ENCODE peak calls at places on chromosomes 3 and 15, in four cellular contexts. One of them, this sample, is unnamed.

GRCh38 chr3:13637311-13637891 is 88.5 kb downstream of the FBLN2 start:
- DNase-seq in GM10248: no peak
- DNase-seq in AG04450: no peak
- DNase-seq in IMR-90: no peak
- DNase-seq in this sample: no peak

GRCh38 chr15:64949383-64950141 is 37.9 kb downstream of the ANKDD1A start:
- DNase-seq in AG04450: no peak
- DNase-seq in IMR-90: no peak
- DNase-seq in GM10248: no peak
- DNase-seq in this sample: no peak

GRCh38 chr15:99453646-99454045 is 112.1 kb upstream of the MEF2A start:
- DNase-seq in AG04450: no peak
- DNase-seq in GM10248: no peak
- DNase-seq in IMR-90: no peak
- DNase-seq in this sample: peak

GRCh38 chr3:69328103-69328755 is 57.7 kb downstream of the FRMD4B start:
- DNase-seq in IMR-90: no peak
- DNase-seq in AG04450: no peak
- DNase-seq in GM10248: no peak
- DNase-seq in this sample: no peak

GRCh38 chr3:9749663-9750555 is at the start of gene OGG1:
- DNase-seq in GM10248: peak
- DNase-seq in AG04450: peak
- DNase-seq in IMR-90: peak
- DNase-seq in this sample: peak

GRCh38 chr3:46725663-46726314 is 8.1 kb upstream of the PRSS50 start:
- DNase-seq in GM10248: no peak
- DNase-seq in AG04450: no peak
- DNase-seq in IMR-90: peak
- DNase-seq in this sample: peak

GRCh38 chr3:195059006-195059350 is 212.0 kb downstream of the XXYLT1 start:
- DNase-seq in IMR-90: no peak
- DNase-seq in AG04450: no peak
- DNase-seq in GM10248: no peak
- DNase-seq in this sample: no peak

GRCh38 chr3:87173776-87174175 is 53.3 kb upstream of the CHMP2B start:
- DNase-seq in GM10248: no peak
- DNase-seq in IMR-90: no peak
- DNase-seq in AG04450: no peak
- DNase-seq in this sample: no peak

GRCh38 chr15:32991544-32992192 is 202.8 kb downstream of the FMN1 start:
- DNase-seq in GM10248: no peak
- DNase-seq in IMR-90: no peak
- DNase-seq in AG04450: no peak
- DNase-seq in this sample: no peak

GRCh38 chr3:125115640-125116039 is 59.8 kb upstream of the HEG1 start:
- DNase-seq in AG04450: no peak
- DNase-seq in GM10248: no peak
- DNase-seq in IMR-90: peak
- DNase-seq in this sample: no peak

GRCh38 chr15:64151727-64152506 is at the start of gene SNX22:
- DNase-seq in IMR-90: no peak
- DNase-seq in AG04450: no peak
- DNase-seq in GM10248: peak
- DNase-seq in this sample: no peak

GRCh38 chr3:153032891-153033290 is 129.1 kb upstream of the RAP2B start:
- DNase-seq in GM10248: no peak
- DNase-seq in IMR-90: no peak
- DNase-seq in AG04450: no peak
- DNase-seq in this sample: no peak

GRCh38 chr15:67105991-67106763 is 40.8 kb downstream of the SMAD3 start:
- DNase-seq in AG04450: no peak
- DNase-seq in GM10248: no peak
- DNase-seq in IMR-90: no peak
- DNase-seq in this sample: no peak

GRCh38 chr15:67106764-67107013 is 41.3 kb downstream of the SMAD3 start:
- DNase-seq in IMR-90: no peak
- DNase-seq in AG04450: no peak
- DNase-seq in GM10248: no peak
- DNase-seq in this sample: no peak

GRCh38 chr15:67103869-67104268 is 38.5 kb downstream of the SMAD3 start:
- DNase-seq in IMR-90: no peak
- DNase-seq in AG04450: no peak
- DNase-seq in GM10248: no peak
- DNase-seq in this sample: no peak

GRCh38 chr15:67104453-67104852 is 39.1 kb downstream of the SMAD3 start:
- DNase-seq in AG04450: no peak
- DNase-seq in IMR-90: no peak
- DNase-seq in GM10248: no peak
- DNase-seq in this sample: no peak

GRCh38 chr15:67105065-67105951 is 39.9 kb downstream of the SMAD3 start:
- DNase-seq in IMR-90: peak
- DNase-seq in GM10248: no peak
- DNase-seq in AG04450: peak
- DNase-seq in this sample: peak
- TF ChIP-seq CTCF in IMR-90: no peak
- TF ChIP-seq CTCF in GM10248: no peak
- TF ChIP-seq CTCF in AG04450: no peak
- TF ChIP-seq CTCF in this sample: no peak

DNA sequence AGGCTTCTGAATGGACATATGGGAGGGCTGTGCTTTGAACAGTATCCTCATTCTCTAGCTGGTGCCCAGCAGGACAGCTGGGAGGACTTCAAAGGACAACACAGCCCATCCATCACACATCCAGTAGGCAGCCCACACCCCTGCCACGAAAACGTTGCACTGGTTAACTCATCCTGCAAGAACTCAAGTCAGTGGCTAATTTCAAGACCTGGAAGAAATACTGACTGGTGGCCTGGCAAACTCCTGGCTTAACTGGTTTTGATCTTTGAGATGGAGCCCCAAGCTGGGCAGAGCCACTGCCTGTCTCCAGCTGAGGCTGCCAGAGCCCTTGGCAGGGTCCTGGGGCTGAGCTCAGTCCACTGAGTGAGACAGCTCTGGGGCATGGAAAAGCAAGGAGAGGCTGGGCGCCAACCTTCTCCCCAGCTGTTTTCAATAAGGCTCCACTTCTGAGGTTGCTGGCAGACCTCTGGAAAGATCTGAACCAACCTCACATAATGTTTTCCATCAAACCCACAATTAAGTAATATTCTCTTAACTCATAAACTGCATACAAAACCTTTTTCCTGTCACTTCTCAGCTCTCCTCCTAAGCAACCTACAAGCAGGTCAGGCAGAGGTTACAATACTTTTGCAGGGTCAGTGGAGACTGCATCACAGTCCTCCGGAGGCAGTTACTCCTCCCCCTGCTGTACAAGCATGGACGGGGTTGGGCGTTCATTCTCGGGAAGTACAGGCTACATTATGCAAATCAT is 110.3 kb downstream of the MYLK start:
- DNase-seq in AG04450: peak
- DNase-seq in GM10248: no peak
- DNase-seq in IMR-90: peak
- DNase-seq in this sample: no peak
- TF ChIP-seq CTCF in AG04450: peak
- TF ChIP-seq CTCF in GM10248: no peak
- TF ChIP-seq CTCF in IMR-90: no peak
- TF ChIP-seq CTCF in this sample: no peak

GRCh38 chr3:50971487-50971924 is 296.8 kb downstream of the DOCK3 start:
- DNase-seq in AG04450: peak
- DNase-seq in IMR-90: peak
- DNase-seq in GM10248: peak
- DNase-seq in this sample: no peak
- TF ChIP-seq CTCF in AG04450: peak
- TF ChIP-seq CTCF in IMR-90: peak
- TF ChIP-seq CTCF in GM10248: peak
- TF ChIP-seq CTCF in this sample: no peak

DNA sequence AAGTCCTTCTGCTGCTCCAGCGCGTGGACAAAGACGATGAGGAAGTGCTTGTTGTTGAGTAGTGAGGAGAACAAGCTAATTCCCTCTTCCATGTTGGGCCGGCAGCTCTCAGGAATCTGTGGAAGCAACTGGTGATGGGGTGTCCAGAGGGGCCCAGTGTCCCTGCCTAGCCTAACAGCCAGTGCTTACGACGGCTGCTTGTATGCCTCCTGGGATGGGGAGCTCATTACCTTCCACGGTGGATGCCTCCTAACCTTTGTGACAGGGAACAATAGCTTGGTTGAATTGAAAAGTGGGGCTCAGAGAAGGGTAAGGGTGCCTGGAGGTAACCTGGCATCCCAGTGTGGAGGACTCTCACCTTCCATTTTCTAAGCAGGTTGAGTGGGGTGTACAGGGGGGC is 22.9 kb downstream of the H1-8 start:
- DNase-seq in GM10248: no peak
- DNase-seq in AG04450: no peak
- DNase-seq in IMR-90: no peak
- DNase-seq in this sample: no peak
- TF ChIP-seq CTCF in GM10248: no peak
- TF ChIP-seq CTCF in AG04450: no peak
- TF ChIP-seq CTCF in IMR-90: no peak
- TF ChIP-seq CTCF in this sample: no peak

DNA sequence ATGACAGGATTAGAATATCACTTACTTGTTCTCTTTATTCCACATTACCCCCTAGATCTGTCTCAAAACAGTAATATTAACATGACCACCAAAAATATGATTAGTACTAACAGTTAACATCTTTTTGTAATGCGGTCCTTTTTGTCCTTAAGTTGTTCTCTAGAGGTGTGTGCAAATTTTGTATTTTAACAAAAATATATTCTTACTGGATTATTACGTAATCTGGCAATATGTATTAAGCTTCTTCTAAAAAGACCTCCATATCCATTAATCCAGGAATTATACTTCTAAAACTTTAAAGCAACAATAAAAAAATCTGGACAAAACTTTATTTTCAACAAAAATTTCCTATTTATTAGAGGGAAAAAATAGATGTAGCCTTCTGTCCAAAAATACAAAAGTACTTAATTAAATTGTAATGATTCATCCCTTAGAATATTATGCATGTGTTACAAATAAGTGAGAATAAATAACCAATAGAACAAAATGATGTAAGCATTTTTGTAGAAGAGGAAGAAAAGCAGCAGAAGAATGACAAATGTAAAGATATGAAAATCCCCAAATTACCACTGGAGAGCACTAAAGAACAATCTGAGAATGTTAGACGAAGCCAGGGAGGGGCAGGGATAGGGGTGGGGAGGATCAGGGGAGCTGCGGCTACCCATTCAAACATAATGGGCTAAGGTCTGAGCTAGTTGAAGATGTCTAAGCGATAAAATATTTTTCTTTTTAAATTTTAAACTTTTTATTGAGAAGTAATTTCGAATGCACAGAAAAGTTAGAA is 945.6 kb downstream of the MCTP2 start:
- DNase-seq in AG04450: no peak
- DNase-seq in GM10248: no peak
- DNase-seq in IMR-90: no peak
- DNase-seq in this sample: no peak
- TF ChIP-seq CTCF in AG04450: no peak
- TF ChIP-seq CTCF in GM10248: no peak
- TF ChIP-seq CTCF in IMR-90: no peak
- TF ChIP-seq CTCF in this sample: no peak

GRCh38 chr15:74307827-74308642 is 59.4 kb downstream of the CYP11A1 start:
- DNase-seq in IMR-90: peak
- DNase-seq in GM10248: peak
- DNase-seq in AG04450: no peak
- DNase-seq in this sample: peak
- TF ChIP-seq CTCF in IMR-90: peak
- TF ChIP-seq CTCF in GM10248: peak
- TF ChIP-seq CTCF in AG04450: peak
- TF ChIP-seq CTCF in this sample: peak

GRCh38 chr3:174859109-174859735 is at the start of gene NAALADL2:
- DNase-seq in IMR-90: no peak
- DNase-seq in GM10248: no peak
- DNase-seq in AG04450: no peak
- DNase-seq in this sample: no peak

GRCh38 chr3:174859756-174860155 is 622 bp downstream of the NAALADL2 start:
- DNase-seq in AG04450: no peak
- DNase-seq in IMR-90: no peak
- DNase-seq in GM10248: no peak
- DNase-seq in this sample: no peak

GRCh38 chr3:174863488-174863887 is 4.4 kb downstream of the NAALADL2 start:
- DNase-seq in GM10248: no peak
- DNase-seq in IMR-90: peak
- DNase-seq in AG04450: no peak
- DNase-seq in this sample: no peak

GRCh38 chr3:174862666-174863065 is 3.5 kb downstream of the NAALADL2 start:
- DNase-seq in IMR-90: peak
- DNase-seq in GM10248: no peak
- DNase-seq in AG04450: no peak
- DNase-seq in this sample: no peak

DNA sequence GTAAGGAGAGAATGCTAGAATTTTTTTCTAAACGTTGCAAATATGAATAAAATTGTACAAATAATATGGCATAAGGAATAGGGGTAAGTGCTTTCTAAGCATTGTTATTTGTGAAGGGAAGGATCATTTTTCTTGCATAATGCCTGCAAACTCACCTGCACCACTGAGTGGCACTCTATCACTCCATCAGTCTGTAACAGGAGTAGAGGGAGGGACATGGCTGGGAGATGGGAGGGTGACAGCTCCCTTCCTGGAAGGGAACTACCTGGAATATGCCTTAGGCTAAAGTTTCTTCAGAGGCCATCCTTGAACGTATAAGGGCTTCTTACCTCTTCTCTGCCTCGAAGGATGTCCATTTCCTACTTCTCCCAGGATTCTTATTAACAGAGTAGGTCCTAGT is 3.0 kb downstream of the NAALADL2 start:
- DNase-seq in GM10248: no peak
- DNase-seq in AG04450: no peak
- DNase-seq in IMR-90: no peak
- DNase-seq in this sample: no peak
- TF ChIP-seq CTCF in GM10248: no peak
- TF ChIP-seq CTCF in AG04450: no peak
- TF ChIP-seq CTCF in IMR-90: no peak
- TF ChIP-seq CTCF in this sample: no peak

This sample was measured in right atrium auricular region.